ENCODE peak calls at places on chromosomes 2 and 18, in seven cellular contexts. One of them, this sample, is unnamed. For H3K36me3 and H3K27me3, the result is how much of the 10 kb centered on the place peaks cover.

GRCh38 chr2:85765081-85765731 is 11.4 kb downstream of the ATOH8 start:
- DNase-seq in neural progenitor cell: peak
- DNase-seq in ascending aorta: no peak
- DNase-seq in adrenal gland: no peak
- DNase-seq in K562: no peak
- DNase-seq in HepG2: no peak
- DNase-seq in tibial artery: no peak
- DNase-seq in this sample: no peak

GRCh38 chr2:42064417-42064942 is 16.7 kb downstream of the PKDCC start:
- DNase-seq in K562: no peak
- DNase-seq in HepG2: peak
- DNase-seq in ascending aorta: peak
- DNase-seq in neural progenitor cell: no peak
- DNase-seq in tibial artery: no peak
- DNase-seq in adrenal gland: no peak
- DNase-seq in this sample: peak

GRCh38 chr2:15959331-15960153 is 19.2 kb downstream of the MYCN start:
- DNase-seq in K562: no peak
- DNase-seq in ascending aorta: no peak
- DNase-seq in neural progenitor cell: no peak
- DNase-seq in HepG2: no peak
- DNase-seq in tibial artery: no peak
- DNase-seq in adrenal gland: no peak
- DNase-seq in this sample: no peak

GRCh38 chr2:215612770-215613169 is 176.9 kb upstream of the FN1 start:
- DNase-seq in HepG2: no peak
- DNase-seq in neural progenitor cell: no peak
- DNase-seq in ascending aorta: no peak
- DNase-seq in K562: no peak
- DNase-seq in tibial artery: no peak
- DNase-seq in adrenal gland: no peak
- DNase-seq in this sample: no peak

GRCh38 chr2:110101280-110101844 is 14.3 kb downstream of the MALL start:
- DNase-seq in HepG2: peak
- DNase-seq in neural progenitor cell: no peak
- DNase-seq in K562: peak
- DNase-seq in adrenal gland: peak
- DNase-seq in tibial artery: peak
- DNase-seq in ascending aorta: peak
- DNase-seq in this sample: no peak

GRCh38 chr2:10538224-10538894 is 90.2 kb upstream of the ODC1 start:
- DNase-seq in neural progenitor cell: no peak
- DNase-seq in HepG2: no peak
- DNase-seq in tibial artery: no peak
- DNase-seq in ascending aorta: no peak
- DNase-seq in K562: no peak
- DNase-seq in adrenal gland: no peak
- DNase-seq in this sample: no peak

GRCh38 chr2:138501427-138502252 is at the start of gene SPOPL:
- DNase-seq in ascending aorta: peak
- DNase-seq in HepG2: peak
- DNase-seq in adrenal gland: peak
- DNase-seq in K562: peak
- DNase-seq in neural progenitor cell: peak
- DNase-seq in tibial artery: peak
- DNase-seq in this sample: peak

GRCh38 chr2:32485399-32485798 is 128.6 kb downstream of the BIRC6 start:
- DNase-seq in HepG2: no peak
- DNase-seq in K562: no peak
- DNase-seq in ascending aorta: no peak
- DNase-seq in tibial artery: no peak
- DNase-seq in adrenal gland: no peak
- DNase-seq in neural progenitor cell: no peak
- DNase-seq in this sample: no peak

GRCh38 chr2:241123816-241124536 is 21.9 kb upstream of the MTERF4 start:
- DNase-seq in adrenal gland: no peak
- DNase-seq in neural progenitor cell: no peak
- DNase-seq in ascending aorta: no peak
- DNase-seq in tibial artery: no peak
- DNase-seq in K562: no peak
- DNase-seq in HepG2: no peak
- DNase-seq in this sample: no peak

GRCh38 chr18:60452424-60452823 is 79.8 kb upstream of the MC4R start:
- DNase-seq in ascending aorta: no peak
- DNase-seq in HepG2: no peak
- DNase-seq in adrenal gland: no peak
- DNase-seq in K562: no peak
- DNase-seq in tibial artery: no peak
- DNase-seq in neural progenitor cell: no peak
- DNase-seq in this sample: no peak

GRCh38 chr2:55511508-55512124 is 7.9 kb upstream of the CFAP36 start:
- DNase-seq in K562: peak
- DNase-seq in HepG2: peak
- DNase-seq in ascending aorta: no peak
- DNase-seq in neural progenitor cell: peak
- DNase-seq in adrenal gland: no peak
- DNase-seq in tibial artery: no peak
- DNase-seq in this sample: no peak

GRCh38 chr2:233546101-233546500 is 20.5 kb downstream of the USP40 start:
- DNase-seq in neural progenitor cell: no peak
- DNase-seq in adrenal gland: no peak
- DNase-seq in ascending aorta: no peak
- DNase-seq in tibial artery: no peak
- DNase-seq in K562: no peak
- DNase-seq in HepG2: no peak
- DNase-seq in this sample: no peak

GRCh38 chr18:28176933-28177827 is at the start of gene CDH2:
- DNase-seq in adrenal gland: peak
- DNase-seq in ascending aorta: peak
- DNase-seq in tibial artery: no peak
- DNase-seq in K562: no peak
- DNase-seq in HepG2: peak
- DNase-seq in neural progenitor cell: peak
- DNase-seq in this sample: no peak

GRCh38 chr2:139411236-139411635 is 631.0 kb upstream of the NXPH2 start:
- DNase-seq in K562: peak
- DNase-seq in tibial artery: no peak
- DNase-seq in adrenal gland: no peak
- DNase-seq in ascending aorta: no peak
- DNase-seq in HepG2: no peak
- DNase-seq in neural progenitor cell: no peak
- DNase-seq in this sample: no peak

GRCh38 chr18:62781893-62782292 is 66.6 kb downstream of the PHLPP1 start:
- DNase-seq in K562: no peak
- DNase-seq in HepG2: peak
- DNase-seq in neural progenitor cell: no peak
- DNase-seq in ascending aorta: no peak
- DNase-seq in adrenal gland: peak
- DNase-seq in tibial artery: peak
- DNase-seq in this sample: no peak

GRCh38 chr2:76808776-76809175 is 713.4 kb downstream of the LRRTM4 start:
- DNase-seq in adrenal gland: no peak
- DNase-seq in K562: no peak
- DNase-seq in tibial artery: no peak
- DNase-seq in ascending aorta: no peak
- DNase-seq in neural progenitor cell: no peak
- DNase-seq in HepG2: no peak
- DNase-seq in this sample: no peak

GRCh38 chr2:174059178-174059874 is 94.2 kb upstream of the SP3 start:
- DNase-seq in HepG2: peak
- DNase-seq in K562: peak
- DNase-seq in ascending aorta: no peak
- DNase-seq in adrenal gland: no peak
- DNase-seq in tibial artery: no peak
- DNase-seq in neural progenitor cell: no peak
- DNase-seq in this sample: no peak

GRCh38 chr2:74560591-74560990 is 6.1 kb downstream of the DOK1 start:
- DNase-seq in adrenal gland: no peak
- DNase-seq in tibial artery: no peak
- DNase-seq in HepG2: no peak
- DNase-seq in neural progenitor cell: no peak
- DNase-seq in K562: no peak
- DNase-seq in ascending aorta: no peak
- DNase-seq in this sample: no peak

GRCh38 chr2:22536131-22536530 is 848.8 kb upstream of the KLHL29 start:
- DNase-seq in HepG2: no peak
- DNase-seq in tibial artery: no peak
- DNase-seq in ascending aorta: no peak
- DNase-seq in adrenal gland: no peak
- DNase-seq in neural progenitor cell: no peak
- DNase-seq in K562: no peak
- DNase-seq in this sample: no peak

GRCh38 chr2:85792783-85793441 is 39.1 kb downstream of the ATOH8 start:
- DNase-seq in tibial artery: peak
- DNase-seq in adrenal gland: peak
- DNase-seq in HepG2: no peak
- DNase-seq in K562: no peak
- DNase-seq in ascending aorta: peak
- DNase-seq in neural progenitor cell: no peak
- DNase-seq in this sample: no peak

GRCh38 chr2:20065885-20066602 is 14.6 kb upstream of the LAPTM4A start:
- DNase-seq in adrenal gland: peak
- DNase-seq in neural progenitor cell: no peak
- DNase-seq in tibial artery: no peak
- DNase-seq in K562: no peak
- DNase-seq in HepG2: peak
- DNase-seq in ascending aorta: peak
- DNase-seq in this sample: no peak

DNA sequence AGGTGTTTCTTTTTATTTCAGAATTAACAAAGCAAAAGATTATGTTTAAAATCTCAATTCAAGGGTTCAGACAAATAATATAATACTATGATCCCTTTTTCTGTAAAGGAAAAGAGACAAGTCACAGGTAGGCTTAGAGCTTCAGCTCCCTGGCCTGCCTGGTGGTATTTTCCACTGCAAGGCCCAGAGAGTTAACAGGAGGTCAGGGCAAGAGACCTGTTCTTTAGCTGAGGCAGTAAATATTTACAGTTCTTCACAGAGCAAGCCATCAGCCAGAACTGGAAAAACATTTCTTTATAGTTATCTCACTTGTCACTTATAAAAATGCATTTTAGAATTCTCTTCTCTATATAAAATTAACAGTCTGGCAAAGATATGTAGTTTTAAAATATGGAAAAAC is 70.1 kb downstream of the EPG5 start:
- DNase-seq in adrenal gland: no peak
- DNase-seq in tibial artery: no peak
- DNase-seq in HepG2: peak
- DNase-seq in neural progenitor cell: no peak
- DNase-seq in ascending aorta: no peak
- DNase-seq in K562: no peak
- DNase-seq in this sample: no peak
- H3K36me3 ChIP-seq in adrenal gland: under half
- H3K36me3 ChIP-seq in tibial artery: under half
- H3K36me3 ChIP-seq in HepG2: under half
- H3K36me3 ChIP-seq in neural progenitor cell: under half
- H3K36me3 ChIP-seq in ascending aorta: under half
- H3K36me3 ChIP-seq in K562: under half
- H3K36me3 ChIP-seq in this sample: under half

DNA sequence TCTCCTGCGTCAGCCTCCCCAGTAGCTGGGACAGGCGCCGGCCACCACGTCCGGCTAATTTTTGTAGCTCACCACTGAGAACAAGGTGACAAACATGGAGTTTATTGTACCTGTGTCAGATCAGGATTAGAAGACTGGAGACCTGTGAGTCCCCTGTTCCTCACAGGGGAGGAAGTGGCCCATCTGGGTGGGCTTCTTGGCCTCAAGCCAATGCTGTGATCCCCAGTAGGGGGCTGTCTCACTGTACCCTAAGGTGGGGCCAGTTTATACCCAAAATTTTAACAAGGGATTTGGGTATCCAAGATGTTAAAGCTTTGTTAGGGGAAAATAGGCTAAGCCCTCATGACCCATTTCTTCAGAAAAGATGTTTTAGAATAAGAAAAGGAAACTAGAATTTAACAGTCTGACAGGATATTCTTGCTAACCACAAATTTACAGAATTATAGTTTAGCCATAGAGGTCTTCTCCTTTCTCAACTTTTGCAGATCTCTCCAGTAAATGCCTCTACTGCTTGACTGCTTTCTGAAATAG is 16.3 kb downstream of the PCBP1 start:
- DNase-seq in K562: no peak
- DNase-seq in neural progenitor cell: no peak
- DNase-seq in tibial artery: no peak
- DNase-seq in adrenal gland: no peak
- DNase-seq in ascending aorta: peak
- DNase-seq in HepG2: no peak
- DNase-seq in this sample: no peak
- TF ChIP-seq CTCF in K562: no peak
- TF ChIP-seq CTCF in neural progenitor cell: peak
- TF ChIP-seq CTCF in tibial artery: no peak
- TF ChIP-seq CTCF in adrenal gland: no peak
- TF ChIP-seq CTCF in ascending aorta: no peak
- TF ChIP-seq CTCF in HepG2: no peak
- TF ChIP-seq CTCF in this sample: no peak

DNA sequence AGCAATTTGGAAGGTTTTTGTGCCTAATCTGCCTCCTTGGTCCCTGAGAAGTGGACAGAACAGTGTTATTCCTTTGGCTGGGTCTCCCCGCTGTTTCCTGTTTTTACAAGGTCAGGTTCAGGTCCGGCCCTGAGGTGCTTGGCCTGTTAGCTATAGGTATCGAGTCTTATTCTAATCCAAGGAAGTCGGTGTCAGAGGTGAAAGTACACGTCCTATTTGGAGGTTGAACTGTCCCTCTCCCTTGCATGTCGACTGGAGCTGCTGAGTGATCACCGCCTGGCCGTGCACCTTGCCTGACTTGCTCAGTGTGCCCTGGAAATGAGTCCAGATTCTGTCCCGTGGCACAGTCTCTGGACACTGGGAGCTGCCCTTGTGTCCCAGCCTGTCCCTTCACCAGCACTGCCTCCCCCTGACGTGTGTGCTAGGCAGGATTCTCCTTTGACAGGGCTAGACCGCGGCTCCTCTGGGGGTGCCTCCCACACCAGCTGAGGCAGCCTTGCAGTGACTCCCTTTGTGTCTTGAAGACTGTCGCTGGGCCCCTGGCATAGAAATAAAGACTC is 65.7 kb upstream of the RBM44 start:
- DNase-seq in K562: peak
- DNase-seq in HepG2: no peak
- DNase-seq in neural progenitor cell: peak
- DNase-seq in ascending aorta: no peak
- DNase-seq in tibial artery: peak
- DNase-seq in adrenal gland: peak
- DNase-seq in this sample: no peak
- H3K27me3 ChIP-seq in K562: under half
- H3K27me3 ChIP-seq in HepG2: under half
- H3K27me3 ChIP-seq in neural progenitor cell: under half
- H3K27me3 ChIP-seq in ascending aorta: under half
- H3K27me3 ChIP-seq in tibial artery: under half
- H3K27me3 ChIP-seq in adrenal gland: under half
- H3K27me3 ChIP-seq in this sample: under half

GRCh38 chr18:48452863-48453323 is 43.7 kb upstream of the ZBTB7C start:
- DNase-seq in ascending aorta: no peak
- DNase-seq in tibial artery: no peak
- DNase-seq in HepG2: peak
- DNase-seq in adrenal gland: no peak
- DNase-seq in K562: no peak
- DNase-seq in neural progenitor cell: peak
- DNase-seq in this sample: no peak
- H3K36me3 ChIP-seq in ascending aorta: under half
- H3K36me3 ChIP-seq in tibial artery: under half
- H3K36me3 ChIP-seq in HepG2: under half
- H3K36me3 ChIP-seq in adrenal gland: under half
- H3K36me3 ChIP-seq in K562: under half
- H3K36me3 ChIP-seq in neural progenitor cell: under half
- H3K36me3 ChIP-seq in this sample: under half

GRCh38 chr2:38554973-38555595 is 47.6 kb downstream of the HNRNPLL start:
- DNase-seq in HepG2: peak
- DNase-seq in neural progenitor cell: no peak
- DNase-seq in tibial artery: no peak
- DNase-seq in K562: peak
- DNase-seq in adrenal gland: no peak
- DNase-seq in ascending aorta: no peak
- DNase-seq in this sample: no peak
- TF ChIP-seq CTCF in HepG2: peak
- TF ChIP-seq CTCF in neural progenitor cell: peak
- TF ChIP-seq CTCF in tibial artery: peak
- TF ChIP-seq CTCF in K562: peak
- TF ChIP-seq CTCF in adrenal gland: peak
- TF ChIP-seq CTCF in ascending aorta: no peak
- TF ChIP-seq CTCF in this sample: peak

This sample was measured in Caco-2.